ENCODE peak calls at places on chromosomes 6 and 20, in eight cellular contexts. G, H, D, X, F, P, I and L are unnamed samples.

GRCh38 chr20:42082611-42083010 is 464.4 kb upstream of the CHD6 start:
- DNase-seq in G (no peak), H (peak; percentile 81), D (no peak), X (no peak), F (no peak), P (no peak), I (no peak), L (no peak)

GRCh38 chr6:16712250-16712930 is 48.9 kb downstream of the ATXN1 start:
- DNase-seq in G (no peak), H (no peak), D (no peak), X (no peak), F (no peak), P (no peak), I (no peak), L (no peak)

GRCh38 chr6:30311669-30312068 is 15.1 kb upstream of the TRIM39 start:
- DNase-seq in G (no peak), H (no peak), D (no peak), X (no peak), F (no peak), P (no peak), I (no peak), L (no peak)

GRCh38 chr6:7418238-7418905 is 28.8 kb downstream of the RIOK1 start:
- DNase-seq in G (no peak), H (peak; percentile 42), D (no peak), X (no peak), F (no peak), P (no peak), I (no peak), L (no peak)

GRCh38 chr6:34671801-34672656 is 24.5 kb downstream of the ILRUN start:
- DNase-seq in G (peak; percentile 68), H (no peak), D (no peak), X (no peak), F (no peak), P (no peak), I (peak; percentile 89), L (no peak)

GRCh38 chr6:34120953-34121675 is 24.8 kb downstream of the GRM4 start:
- DNase-seq in G (no peak), H (peak; percentile 74), D (no peak), X (no peak), F (no peak), P (no peak), I (no peak), L (no peak)

GRCh38 chr6:162271922-162272321 is 455.6 kb downstream of the PRKN start:
- DNase-seq in G (no peak), H (peak; percentile 17), D (no peak), X (no peak), F (no peak), P (no peak), I (no peak), L (no peak)

GRCh38 chr6:160911949-160912348 is 79.6 kb upstream of the MAP3K4 start:
- DNase-seq in G (no peak), H (no peak), D (no peak), X (no peak), F (no peak), P (no peak), I (no peak), L (no peak)

GRCh38 chr6:1607557-1608221 is 2.0 kb upstream of the FOXC1 start:
- DNase-seq in G (no peak), H (no peak), D (peak; percentile 19), X (no peak), F (no peak), P (no peak), I (no peak), L (no peak)

GRCh38 chr6:15491255-15491985 is 171.4 kb downstream of the DTNBP1 start:
- DNase-seq in G (peak; percentile 75), H (peak; percentile 70), D (peak; percentile 60), X (peak; percentile 21), F (peak; percentile 95), P (no peak), I (peak; percentile 88), L (peak; percentile 74)

GRCh38 chr20:10359621-10360040 is 74.4 kb downstream of the MKKS start:
- DNase-seq in G (no peak), H (no peak), D (no peak), X (no peak), F (no peak), P (no peak), I (no peak), L (no peak)

GRCh38 chr20:37426978-37427377 is 81.0 kb downstream of the SRC start:
- DNase-seq in G (no peak), H (no peak), D (no peak), X (no peak), F (no peak), P (no peak), I (no peak), L (no peak)

GRCh38 chr20:31663838-31664695 is 26.4 kb downstream of the COX4I2 start:
- DNase-seq in G (peak; percentile 77), H (no peak), D (no peak), X (no peak), F (no peak), P (no peak), I (no peak), L (peak; percentile 79)

GRCh38 chr6:70280462-70280861 is 22.4 kb downstream of the COL9A1 start:
- DNase-seq in G (peak; percentile 21), H (peak; percentile 11), D (no peak), X (no peak), F (no peak), P (no peak), I (peak; percentile 54), L (no peak)

GRCh38 chr20:51517839-51518238 is 24.7 kb downstream of the NFATC2 start:
- DNase-seq in G (no peak), H (no peak), D (no peak), X (no peak), F (no peak), P (no peak), I (no peak), L (no peak)

GRCh38 chr6:118813795-118814194 is 80.2 kb upstream of the ASF1A start:
- DNase-seq in G (no peak), H (no peak), D (no peak), X (no peak), F (no peak), P (no peak), I (no peak), L (no peak)

GRCh38 chr6:73854998-73855718 is 159.2 kb downstream of the CD109 start:
- DNase-seq in G (no peak), H (peak; percentile 46), D (no peak), X (peak; percentile 41), F (no peak), P (no peak), I (no peak), L (no peak)

GRCh38 chr6:112842338-112842700 is 495.2 kb downstream of the RFPL4B start:
- DNase-seq in G (no peak), H (no peak), D (no peak), X (no peak), F (no peak), P (no peak), I (no peak), L (no peak)

GRCh38 chr6:24931752-24932691 is 3.7 kb downstream of the RIPOR2 start:
- DNase-seq in G (no peak), H (no peak), D (no peak), X (no peak), F (no peak), P (no peak), I (peak; percentile 71), L (no peak)

GRCh38 chr6:106373502-106374239 is 13.2 kb downstream of the CRYBG1 start:
- DNase-seq in G (no peak), H (no peak), D (no peak), X (no peak), F (no peak), P (no peak), I (no peak), L (no peak)

GRCh38 chr6:106372838-106373501 is 12.5 kb downstream of the CRYBG1 start:
- DNase-seq in G (no peak), H (no peak), D (no peak), X (peak; percentile 79), F (no peak), P (no peak), I (no peak), L (no peak)

GRCh38 chr6:106369739-106370138 is 9.2 kb downstream of the CRYBG1 start:
- DNase-seq in G (no peak), H (no peak), D (no peak), X (no peak), F (no peak), P (no peak), I (no peak), L (no peak)

DNA sequence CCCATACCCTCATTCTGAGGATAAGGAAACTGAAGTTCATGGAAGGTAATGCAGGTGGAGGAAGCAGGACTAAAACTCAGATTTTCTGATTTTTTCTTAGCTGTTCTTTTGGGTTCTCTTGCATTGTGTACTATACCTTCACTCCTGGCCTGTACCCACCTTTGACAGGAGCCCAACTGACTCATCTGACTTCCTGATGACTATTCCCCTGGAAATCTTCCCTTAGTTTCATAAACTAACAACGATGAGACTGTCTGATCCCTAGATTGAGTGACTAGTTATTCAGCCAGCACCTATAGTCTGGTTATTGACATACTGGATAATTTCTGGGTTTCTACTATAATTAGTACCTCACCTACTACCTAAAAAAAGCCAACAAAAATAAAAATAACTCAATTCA is 10.1 kb downstream of the CRYBG1 start:
- DNase-seq in G (no peak), H (no peak), D (no peak), X (peak; percentile 44), F (no peak), P (no peak), I (no peak), L (no peak)
- TF ChIP-seq POLR2AphosphoS5 in G (no peak), H (no peak), D (no peak), X (no peak), F (no peak), P (no peak), I (no peak), L (no peak)

GRCh38 chr6:42220754-42221153 is 3.1 kb upstream of the MRPS10 start:
- DNase-seq in G (no peak), H (no peak), D (no peak), X (no peak), F (no peak), P (no peak), I (no peak), L (no peak)
- H3K4me3 ChIP-seq in G (no peak overlapping the region), H (no peak overlapping the region), D (no peak overlapping the region), X (no peak overlapping the region), F (no peak overlapping the region), P (no peak overlapping the region), I (no peak overlapping the region), L (no peak overlapping the region)

GRCh38 chr6:40999498-41000070 is 39.4 kb downstream of the UNC5CL start:
- DNase-seq in G (peak; percentile 49), H (peak; percentile 36), D (peak; percentile 24), X (peak; percentile 36), F (no peak), P (peak; percentile 72), I (no peak), L (peak; percentile 69)
- TF ChIP-seq CTCF in G (peak; percentile 16), H (peak; percentile 43), D (no peak), X (peak; percentile 54), F (no peak), P (no peak), I (no peak), L (peak; percentile 46)

DNA sequence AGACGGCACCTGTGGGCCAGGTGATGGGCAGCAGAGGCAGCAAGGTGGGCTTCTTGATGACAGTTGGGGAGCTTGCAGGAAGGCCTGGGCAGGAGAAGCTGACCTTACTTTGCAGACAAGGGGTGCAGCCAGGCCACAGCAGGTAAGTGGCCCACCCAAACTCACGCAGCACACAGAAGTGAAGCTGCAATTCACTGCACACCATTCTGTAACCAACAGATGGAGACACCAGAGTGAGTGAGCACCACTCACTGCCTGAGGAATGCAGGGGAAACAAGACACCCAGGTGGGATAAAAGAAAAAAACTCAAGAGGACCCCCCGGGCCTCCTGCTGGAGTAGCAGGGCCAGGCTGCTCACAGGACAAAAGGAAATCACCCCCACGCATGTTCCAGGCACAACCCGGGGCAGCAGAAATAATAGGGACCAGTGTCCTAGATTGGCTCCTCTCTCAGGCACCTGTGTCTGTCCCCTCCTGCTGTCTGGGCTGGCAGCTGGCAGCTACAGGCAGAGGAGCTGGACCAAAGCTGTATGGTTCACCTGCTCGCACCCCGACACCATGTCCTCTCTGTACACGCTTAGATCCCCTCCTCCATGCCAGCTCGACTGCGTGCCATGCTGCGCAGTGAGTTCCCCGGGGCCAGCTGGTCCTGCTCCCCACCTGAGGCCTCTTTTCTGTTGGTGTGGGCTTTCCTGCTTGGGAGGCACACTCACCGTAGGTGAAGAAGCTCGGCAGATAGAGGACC is 4.9 kb downstream of the MTCH1 start:
- DNase-seq in G (no peak), H (no peak), D (no peak), X (no peak), F (no peak), P (no peak), I (no peak), L (no peak)
- TF ChIP-seq POLR2AphosphoS5 in G (no peak), H (no peak), D (no peak), X (no peak), F (no peak), P (no peak), I (no peak), L (no peak)